ENCODE peak calls at places on chromosomes 13 and 19, in seven cellular contexts. H, L, C, M, Q, X and S are unnamed samples.

GRCh38 chr19:3670796-3671679 is 29.2 kb downstream of the PIP5K1C start:
- DNase-seq in H (peak; percentile 86), X (no peak), M (peak; percentile 77), C (no peak), Q (no peak), L (no peak), S (no peak)

GRCh38 chr19:48628486-48629296 is 8.5 kb downstream of the DBP start:
- DNase-seq in L (no peak), C (peak; percentile 32), Q (no peak), H (no peak), M (no peak), X (no peak), S (no peak)

GRCh38 chr19:46787040-46787330 is 1.4 kb downstream of the SLC1A5 start:
- DNase-seq in M (no peak), Q (no peak), X (no peak), C (no peak), L (no peak), H (no peak), S (no peak)

GRCh38 chr19:33641956-33642498 is 20.3 kb downstream of the CHST8 start:
- DNase-seq in C (no peak), Q (no peak), L (no peak), H (no peak), X (no peak), M (no peak), S (no peak)

GRCh38 chr19:3098515-3099346 is 4.6 kb downstream of the GNA11 start:
- DNase-seq in M (no peak), Q (no peak), H (peak; percentile 49), X (no peak), C (no peak), L (no peak), S (no peak)

GRCh38 chr13:73607489-73608156 is 526.6 kb downstream of the KLF12 start:
- DNase-seq in X (no peak), H (no peak), M (no peak), L (no peak), Q (no peak), C (no peak), S (no peak)

GRCh38 chr19:19460761-19461265 is 54.5 kb downstream of the TSSK6 start:
- DNase-seq in L (no peak), M (no peak), H (peak; percentile 55), C (peak; percentile 59), X (no peak), Q (peak; percentile 39), S (no peak)

GRCh38 chr19:13034636-13035035 is 39.4 kb downstream of the NFIX start:
- DNase-seq in Q (no peak), M (no peak), H (no peak), L (no peak), C (no peak), X (no peak), S (no peak)

GRCh38 chr19:1749373-1750342 is 3.6 kb upstream of the ONECUT3 start:
- DNase-seq in C (no peak), M (no peak), X (no peak), Q (no peak), H (no peak), L (no peak), S (no peak)

GRCh38 chr13:43424386-43424785 is 362.4 kb downstream of the ENOX1 start:
- DNase-seq in C (no peak), X (no peak), L (no peak), H (no peak), Q (no peak), M (no peak), S (no peak)

GRCh38 chr13:45367358-45367757 is 26.4 kb upstream of the TPT1 start:
- DNase-seq in C (peak; percentile 88), H (peak; percentile 94), X (peak; percentile 69), L (peak; percentile 57), Q (peak; percentile 83), M (peak; percentile 61), S (peak; percentile 86)

GRCh38 chr13:73708393-73708985 is 425.7 kb downstream of the KLF12 start:
- DNase-seq in C (no peak), M (no peak), X (peak; percentile 11), H (peak; percentile 84), Q (peak; percentile 22), L (peak; percentile 73), S (peak; percentile 40)

GRCh38 chr19:11418518-11419506 is at the start of gene RGL3:
- DNase-seq in L (peak; percentile 70), M (no peak), X (no peak), C (peak; percentile 96), Q (no peak), H (no peak), S (no peak)

GRCh38 chr13:40206241-40207109 is 460.0 kb downstream of the FOXO1 start:
- DNase-seq in H (peak; percentile 67), L (peak; percentile 3), Q (no peak), M (peak; percentile 25), X (no peak), C (no peak), S (peak; percentile 71)

GRCh38 chr13:111179908-111180756 is 65.0 kb downstream of the ARHGEF7 start:
- DNase-seq in X (no peak), Q (no peak), L (no peak), H (no peak), M (no peak), C (no peak), S (no peak)

GRCh38 chr13:71513414-71514063 is 353.5 kb downstream of the DACH1 start:
- DNase-seq in C (no peak), X (no peak), M (no peak), L (peak; percentile 54), H (no peak), Q (no peak), S (no peak)

GRCh38 chr19:55308281-55308680 is 16.9 kb downstream of the TMEM150B start:
- DNase-seq in C (no peak), Q (no peak), H (no peak), X (no peak), M (no peak), L (no peak), S (no peak)

GRCh38 chr13:101845501-101846012 is 393.1 kb downstream of the ITGBL1 start:
- DNase-seq in H (peak; percentile 7), Q (no peak), X (no peak), M (no peak), C (no peak), L (no peak), S (no peak)

GRCh38 chr19:42140125-42140754 is 8.0 kb upstream of the POU2F2 start:
- DNase-seq in C (peak; percentile 90), X (no peak), L (no peak), H (peak; percentile 74), M (no peak), Q (no peak), S (no peak)

GRCh38 chr19:48329167-48329891 is 4.0 kb downstream of the EMP3 start:
- DNase-seq in Q (no peak), M (no peak), H (peak; percentile 57), L (no peak), C (peak; percentile 61), X (no peak), S (no peak)

GRCh38 chr13:26132756-26133155 is 80.9 kb upstream of the SHISA2 start:
- DNase-seq in Q (no peak), L (no peak), M (no peak), H (peak; percentile 42), C (no peak), X (no peak), S (no peak)

GRCh38 chr13:113005076-113005865 is 36.3 kb downstream of the MCF2L start:
- DNase-seq in L (no peak), H (no peak), Q (no peak), M (no peak), X (no peak), C (no peak), S (no peak)

GRCh38 chr19:2578391-2578826 is 102.5 kb downstream of the GADD45B start:
- DNase-seq in H (peak; percentile 70), L (no peak), Q (no peak), C (peak; percentile 55), X (no peak), M (no peak), S (peak; percentile 73)

GRCh38 chr19:34994643-34995471 is 5.3 kb upstream of the GRAMD1A start:
- DNase-seq in C (no peak), L (peak; percentile 55), H (peak; percentile 54), Q (no peak), M (no peak), X (no peak), S (no peak)

GRCh38 chr13:97802213-97802612 is 151.3 kb upstream of the IPO5 start:
- DNase-seq in L (no peak), X (no peak), H (no peak), Q (no peak), M (no peak), C (no peak), S (no peak)

GRCh38 chr13:27406178-27406939 is 18.1 kb upstream of the GTF3A start:
- DNase-seq in X (no peak), Q (no peak), M (no peak), H (peak; percentile 59), C (no peak), L (peak; percentile 23), S (no peak)

GRCh38 chr13:101875717-101876393 is 423.4 kb downstream of the ITGBL1 start:
- DNase-seq in L (peak; percentile 99), X (peak; percentile 62), M (no peak), C (no peak), Q (no peak), H (peak; percentile 58), S (peak; percentile 89)

GRCh38 chr19:42926781-42927180 is 9.1 kb upstream of the PSG6 start:
- DNase-seq in X (no peak), Q (no peak), L (no peak), M (no peak), H (no peak), C (no peak), S (no peak)